ENCODE peak calls at places on chromosomes 16 and 17, in four cellular contexts. E, H, F and N are unnamed samples.

GRCh38 chr17:43840814-43841213 is 6.2 kb upstream of the CD300LG start:
- DNase-seq in E (no peak), H (no peak), F (no peak), N (peak; percentile 69)

GRCh38 chr17:68511671-68512246 is 471 bp upstream of the PRKAR1A start:
- DNase-seq in E (peak; percentile 47), H (peak; percentile 91), F (peak; percentile 93), N (peak; percentile 75)

GRCh38 chr16:53754938-53755910 is 51.3 kb downstream of the FTO start:
- DNase-seq in E (peak; percentile 66), H (no peak), F (peak; percentile 42), N (peak; percentile 71)

GRCh38 chr16:11700264-11701029 is 32.2 kb downstream of the SNN start:
- DNase-seq in E (no peak), H (no peak), F (no peak), N (peak; percentile 37)

GRCh38 chr17:79776378-79777165 is 1.4 kb upstream of the CBX2 start:
- DNase-seq in E (no peak), H (no peak), F (peak; percentile 45), N (no peak)

GRCh38 chr16:63447121-63447520 is 1410.9 kb upstream of the CDH8 start:
- DNase-seq in E (no peak), H (no peak), F (no peak), N (no peak)

GRCh38 chr16:57800213-57801097 is 1.8 kb downstream of the KIFC3 start:
- DNase-seq in E (no peak), H (no peak), F (no peak), N (no peak)

GRCh38 chr17:48322060-48322459 is 108.0 kb downstream of the SKAP1 start:
- DNase-seq in E (peak; percentile 40), H (no peak), F (no peak), N (peak; percentile 29)

GRCh38 chr17:72122002-72122310 is 1.1 kb downstream of the SOX9 start:
- DNase-seq in E (no peak), H (no peak), F (peak; percentile 38), N (peak; percentile 50)

GRCh38 chr16:1706386-1707192 is 594 bp downstream of the MAPK8IP3 start:
- DNase-seq in E (no peak), H (peak; percentile 75), F (peak; percentile 62), N (peak; percentile 41)

GRCh38 chr16:1787056-1787321 is 4.2 kb downstream of the NUBP2 start:
- DNase-seq in E (no peak), H (no peak), F (no peak), N (no peak)

GRCh38 chr16:24999856-25000447 is 15.2 kb downstream of the ARHGAP17 start:
- DNase-seq in E (peak; percentile 47), H (no peak), F (peak; percentile 70), N (no peak)

GRCh38 chr16:79083879-79084278 is 516.7 kb downstream of the MAF start:
- DNase-seq in E (no peak), H (no peak), F (no peak), N (no peak)

GRCh38 chr17:66949501-66949900 is 15.0 kb upstream of the CACNG4 start:
- DNase-seq in E (peak; percentile 40), H (peak; percentile 20), F (no peak), N (peak; percentile 27)

GRCh38 chr17:71022758-71023157 is 853.4 kb downstream of the KCNJ2 start:
- DNase-seq in E (no peak), H (no peak), F (no peak), N (no peak)

GRCh38 chr17:34378664-34379101 is 15.7 kb upstream of the CCL1 start:
- DNase-seq in E (no peak), H (no peak), F (no peak), N (peak; percentile 23)

GRCh38 chr17:409308-409847 is 56.8 kb upstream of the RPH3AL start:
- DNase-seq in E (no peak), H (no peak), F (no peak), N (no peak)

GRCh38 chr17:1626333-1626732 is 2.3 kb downstream of the SLC43A2 start:
- DNase-seq in E (no peak), H (no peak), F (peak; percentile 16), N (no peak)

GRCh38 chr16:85173077-85173980 is 61.1 kb upstream of the CIBAR2 start:
- DNase-seq in E (peak; percentile 82), H (no peak), F (peak; percentile 78), N (peak; percentile 85)

GRCh38 chr17:37774508-37774907 is 29.6 kb upstream of the HNF1B start:
- DNase-seq in E (no peak), H (no peak), F (no peak), N (no peak)

GRCh38 chr16:12917653-12918052 is 16.3 kb downstream of the SHISA9 start:
- DNase-seq in E (peak; percentile 83), H (no peak), F (no peak), N (no peak)

GRCh38 chr17:32015245-32016013 is 8.2 kb downstream of the LRRC37B start:
- DNase-seq in E (no peak), H (no peak), F (peak; percentile 16), N (no peak)

GRCh38 chr17:17467720-17468119 is 9.1 kb upstream of the MED9 start:
- DNase-seq in E (peak; percentile 11), H (no peak), F (peak; percentile 74), N (no peak)

GRCh38 chr17:27072885-27073284 is 221.0 kb upstream of the WSB1 start:
- DNase-seq in E (no peak), H (no peak), F (no peak), N (no peak)

GRCh38 chr17:8436169-8436932 is 667 bp downstream of the NDEL1 start:
- DNase-seq in E (peak; percentile 71), H (peak; percentile 90), F (peak; percentile 71), N (peak; percentile 46)

GRCh38 chr17:73211745-73212144 is 18.9 kb downstream of the COG1 start:
- DNase-seq in E (no peak), H (no peak), F (no peak), N (no peak)

GRCh38 chr16:83908798-83909197 is 9.9 kb downstream of the MLYCD start:
- DNase-seq in E (no peak), H (no peak), F (no peak), N (no peak)

GRCh38 chr17:68351395-68351794 is 60.1 kb downstream of the ARSG start:
- DNase-seq in E (no peak), H (no peak), F (no peak), N (peak; percentile 57)

GRCh38 chr16:67339453-67339852 is 12.8 kb downstream of the LRRC36 start:
- DNase-seq in E (peak; percentile 36), H (no peak), F (peak; percentile 5), N (peak; percentile 56)

GRCh38 chr17:63530557-63531021 is 7.4 kb downstream of the KCNH6 start:
- DNase-seq in E (no peak), H (no peak), F (no peak), N (no peak)

GRCh38 chr17:63533433-63534077 is 10.4 kb downstream of the KCNH6 start:
- DNase-seq in E (no peak), H (no peak), F (no peak), N (no peak)

GRCh38 chr17:63534078-63534570 is 11.0 kb downstream of the KCNH6 start:
- DNase-seq in E (no peak), H (no peak), F (no peak), N (no peak)

GRCh38 chr17:63529711-63530556 is 6.8 kb downstream of the KCNH6 start:
- DNase-seq in E (no peak), H (no peak), F (no peak), N (no peak)

GRCh38 chr17:63531022-63531965 is 8.1 kb downstream of the KCNH6 start:
- DNase-seq in E (peak; percentile 44), H (no peak), F (no peak), N (no peak)
- H3K4me3 ChIP-seq in E (no peak overlapping the region), H (no peak overlapping the region), F (no peak overlapping the region), N (no peak overlapping the region)

GRCh38 chr17:62164712-62165377 is 99.8 kb upstream of the MED13 start:
- DNase-seq in E (no peak), H (no peak), F (no peak), N (no peak)

GRCh38 chr17:62162898-62163297 is 97.8 kb upstream of the MED13 start:
- DNase-seq in E (no peak), H (no peak), F (no peak), N (no peak)

GRCh38 chr17:62163847-62164246 is 98.8 kb upstream of the MED13 start:
- DNase-seq in E (no peak), H (no peak), F (peak; percentile 63), N (no peak)

GRCh38 chr17:62165378-62165722 is 100.3 kb upstream of the MED13 start:
- DNase-seq in E (no peak), H (no peak), F (peak; percentile 41), N (no peak)

GRCh38 chr17:62161405-62162148 is 96.5 kb upstream of the MED13 start:
- DNase-seq in E (no peak), H (no peak), F (no peak), N (no peak)
- TF ChIP-seq CTCF in E (no peak), H (no peak), F (no peak), N (no peak)

GRCh38 chr17:13599168-13599577 is 2.6 kb downstream of the HS3ST3A1 start:
- DNase-seq in E (no peak), H (no peak), F (no peak), N (no peak)
- H3K4me3 ChIP-seq in E (peak overlapping the region; percentile 87), H (no peak overlapping the region), F (no peak overlapping the region), N (peak overlapping the region; percentile 67)

DNA sequence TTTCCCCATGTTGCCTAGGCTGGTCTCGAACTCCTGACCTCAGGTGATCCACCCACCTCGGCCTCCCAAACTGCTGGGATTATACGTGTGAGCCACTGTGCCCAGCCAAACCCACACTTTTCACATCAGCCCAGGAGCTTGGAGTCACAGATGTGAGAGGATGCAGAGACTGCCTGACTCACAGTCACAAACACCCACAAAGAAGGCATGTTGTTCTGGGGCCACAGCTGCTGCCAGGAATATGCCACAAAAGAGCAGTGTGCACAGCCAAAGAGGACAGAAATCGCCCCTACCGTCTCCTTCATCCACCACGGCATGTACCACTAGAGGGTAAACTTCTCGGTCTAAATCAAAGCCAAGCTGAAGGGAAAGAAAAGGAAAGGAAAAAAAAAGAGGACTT is 25.1 kb upstream of the FOXJ1 start:
- DNase-seq in E (peak; percentile 19), H (no peak), F (no peak), N (no peak)
- TF ChIP-seq CTCF in E (no peak), H (no peak), F (no peak), N (no peak)